ENCODE peak calls at places on chromosomes 3 and 15, in five cellular contexts. Q, R, E, S and V are unnamed samples.
A peak's percentile ranks its signal among the peaks of the same experiment; 100 is the strongest.

GRCh38 chr3:185929192-185930151 is 8.3 kb downstream of the TRA2B start:
- DNase-seq in Q (peak; percentile 55), R (no peak), E (no peak), S (no peak), V (no peak)

GRCh38 chr3:194875581-194876402 is 190.1 kb downstream of the FAM43A start:
- DNase-seq in Q (no peak), R (no peak), E (no peak), S (no peak), V (no peak)

GRCh38 chr3:146968204-146968651 is 363.1 kb upstream of the PLSCR5 start:
- DNase-seq in Q (no peak), R (no peak), E (peak; percentile 82), S (no peak), V (peak; percentile 53)

GRCh38 chr15:39183177-39183881 is 397.6 kb upstream of the THBS1 start:
- DNase-seq in Q (no peak), R (no peak), E (no peak), S (no peak), V (no peak)

GRCh38 chr15:70322051-70322668 is 224.4 kb upstream of the TLE3 start:
- DNase-seq in Q (no peak), R (no peak), E (no peak), S (no peak), V (no peak)

GRCh38 chr3:52028572-52028971 is 27.8 kb downstream of the DUSP7 start:
- DNase-seq in Q (no peak), R (no peak), E (no peak), S (peak; percentile 60), V (no peak)

GRCh38 chr3:142863010-142863787 is 25.7 kb downstream of the PCOLCE2 start:
- DNase-seq in Q (no peak), R (no peak), E (peak; percentile 12), S (no peak), V (no peak)

GRCh38 chr3:46110701-46111493 is 83.6 kb upstream of the XCR1 start:
- DNase-seq in Q (peak; percentile 28), R (no peak), E (peak; percentile 86), S (no peak), V (no peak)

GRCh38 chr3:45100998-45101407 is 45.2 kb downstream of the CDCP1 start:
- DNase-seq in Q (peak; percentile 44), R (no peak), E (no peak), S (no peak), V (peak; percentile 62)

GRCh38 chr3:123782488-123782887 is 101.6 kb downstream of the MYLK start:
- DNase-seq in Q (no peak), R (no peak), E (no peak), S (no peak), V (no peak)

GRCh38 chr15:88812137-88812536 is 8.9 kb downstream of the ACAN start:
- DNase-seq in Q (no peak), R (no peak), E (no peak), S (no peak), V (no peak)

GRCh38 chr3:34020761-34021635 is 222.6 kb downstream of the PDCD6IP start:
- DNase-seq in Q (no peak), R (no peak), E (no peak), S (no peak), V (no peak)

GRCh38 chr15:23595368-23595767 is 29.9 kb downstream of the MKRN3 start:
- DNase-seq in Q (no peak), R (no peak), E (no peak), S (no peak), V (no peak)

GRCh38 chr15:68819451-68820204 is 1.1 kb downstream of the ANP32A start:
- DNase-seq in Q (peak; percentile 73), R (peak; percentile 73), E (no peak), S (peak; percentile 44), V (no peak)

GRCh38 chr3:44476181-44476599 is 1.3 kb downstream of the ZNF445 start:
- DNase-seq in Q (peak; percentile 31), R (no peak), E (no peak), S (no peak), V (peak; percentile 48)

GRCh38 chr15:60073441-60073840 is 69.3 kb downstream of the FOXB1 start:
- DNase-seq in Q (no peak), R (no peak), E (no peak), S (no peak), V (no peak)

GRCh38 chr3:124986153-124987143 is 51.9 kb upstream of the MUC13 start:
- DNase-seq in Q (peak; percentile 11), R (no peak), E (peak; percentile 71), S (no peak), V (no peak)

GRCh38 chr15:84387086-84387485 is 151.5 kb downstream of the GOLGA6L4 start:
- DNase-seq in Q (no peak), R (peak; percentile 11), E (no peak), S (no peak), V (no peak)

GRCh38 chr15:70795311-70795665 is 31.9 kb upstream of the UACA start:
- DNase-seq in Q (no peak), R (no peak), E (peak; percentile 87), S (no peak), V (no peak)

GRCh38 chr3:100602506-100603444 is 6.6 kb upstream of the ADGRG7 start:
- DNase-seq in Q (peak; percentile 28), R (no peak), E (no peak), S (no peak), V (no peak)

GRCh38 chr3:169661567-169662214 is 1.8 kb downstream of the MECOM start:
- DNase-seq in Q (no peak), R (peak; percentile 60), E (no peak), S (peak; percentile 21), V (no peak)

GRCh38 chr3:183328164-183328563 is 75.1 kb downstream of the B3GNT5 start:
- DNase-seq in Q (no peak), R (no peak), E (no peak), S (no peak), V (no peak)

GRCh38 chr3:195129644-195130492 is 141.1 kb downstream of the XXYLT1 start:
- DNase-seq in Q (peak; percentile 47), R (no peak), E (no peak), S (no peak), V (no peak)

GRCh38 chr3:42680256-42680655 is 5.1 kb upstream of the KLHL40 start:
- DNase-seq in Q (no peak), R (no peak), E (no peak), S (no peak), V (no peak)

GRCh38 chr15:32849769-32850668 is 132.2 kb downstream of the GREM1 start:
- DNase-seq in Q (no peak), R (no peak), E (peak; percentile 94), S (no peak), V (no peak)

GRCh38 chr3:56593455-56594158 is 36.6 kb downstream of the CCDC66 start:
- DNase-seq in Q (no peak), R (no peak), E (no peak), S (no peak), V (no peak)

GRCh38 chr3:138863776-138864113 is 29.0 kb upstream of the PIK3CB start:
- DNase-seq in Q (no peak), R (no peak), E (no peak), S (no peak), V (no peak)

GRCh38 chr3:138862531-138862923 is 27.8 kb upstream of the PIK3CB start:
- DNase-seq in Q (peak; percentile 44), R (no peak), E (no peak), S (no peak), V (no peak)

GRCh38 chr3:138862924-138863775 is 28.4 kb upstream of the PIK3CB start:
- DNase-seq in Q (peak; percentile 84), R (peak; percentile 53), E (peak; percentile 32), S (no peak), V (no peak)

GRCh38 chr3:138856799-138857198 is 22.1 kb upstream of the PIK3CB start:
- DNase-seq in Q (no peak), R (no peak), E (no peak), S (no peak), V (no peak)

DNA sequence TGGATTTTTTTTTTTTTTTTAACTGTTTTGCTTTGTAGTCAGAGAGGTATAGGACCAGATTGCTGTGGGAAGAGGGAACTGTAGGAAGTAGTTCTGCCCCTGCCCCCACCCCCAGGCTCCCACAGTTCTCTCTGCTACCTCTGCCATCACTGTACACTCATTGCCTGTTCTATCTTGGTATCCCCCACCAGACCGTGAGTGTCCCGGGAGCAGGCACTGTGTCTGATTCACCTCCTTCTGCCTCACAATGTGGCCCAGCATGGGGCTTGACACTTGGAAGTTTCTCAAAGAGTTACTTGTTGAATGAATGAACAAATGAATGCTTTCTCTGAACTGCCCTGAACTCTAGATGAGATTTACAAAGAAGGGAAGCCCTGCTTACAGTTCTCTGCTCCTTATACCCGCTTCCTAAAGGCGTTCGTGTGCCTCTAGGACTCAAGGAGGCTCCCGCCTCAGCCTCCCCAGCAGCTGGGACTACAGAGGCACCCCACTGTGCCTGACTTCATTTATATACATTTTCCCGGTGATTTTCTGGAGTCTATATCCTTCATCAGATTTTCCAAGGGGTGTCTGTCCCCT is 27.1 kb upstream of the PIK3CB start:
- DNase-seq in Q (peak; percentile 42), R (no peak), E (peak; percentile 78), S (no peak), V (no peak)
- H3K4me3 ChIP-seq in Q (no peak overlapping the region), R (no peak overlapping the region), E (no peak overlapping the region), S (no peak overlapping the region), V (no peak overlapping the region)

GRCh38 chr15:72796210-72796514 is 12.6 kb upstream of the ADPGK start:
- DNase-seq in Q (peak; percentile 47), R (no peak), E (no peak), S (no peak), V (no peak)

GRCh38 chr15:72797834-72798233 is 14.3 kb upstream of the ADPGK start:
- DNase-seq in Q (no peak), R (no peak), E (no peak), S (no peak), V (no peak)

GRCh38 chr15:72800819-72801481 is 17.4 kb upstream of the ADPGK start:
- DNase-seq in Q (no peak), R (no peak), E (no peak), S (no peak), V (no peak)

GRCh38 chr15:72796515-72797337 is 13.2 kb upstream of the ADPGK start:
- DNase-seq in Q (peak; percentile 49), R (peak; percentile 78), E (no peak), S (peak; percentile 78), V (no peak)

GRCh38 chr15:72797338-72797689 is 13.8 kb upstream of the ADPGK start:
- DNase-seq in Q (no peak), R (no peak), E (no peak), S (no peak), V (no peak)
- H3K4me3 ChIP-seq in Q (peak overlapping the region; percentile 38), R (peak overlapping the region; percentile 38), E (peak overlapping the region; percentile 42), S (peak overlapping the region; percentile 81), V (peak overlapping the region; percentile 79)

DNA sequence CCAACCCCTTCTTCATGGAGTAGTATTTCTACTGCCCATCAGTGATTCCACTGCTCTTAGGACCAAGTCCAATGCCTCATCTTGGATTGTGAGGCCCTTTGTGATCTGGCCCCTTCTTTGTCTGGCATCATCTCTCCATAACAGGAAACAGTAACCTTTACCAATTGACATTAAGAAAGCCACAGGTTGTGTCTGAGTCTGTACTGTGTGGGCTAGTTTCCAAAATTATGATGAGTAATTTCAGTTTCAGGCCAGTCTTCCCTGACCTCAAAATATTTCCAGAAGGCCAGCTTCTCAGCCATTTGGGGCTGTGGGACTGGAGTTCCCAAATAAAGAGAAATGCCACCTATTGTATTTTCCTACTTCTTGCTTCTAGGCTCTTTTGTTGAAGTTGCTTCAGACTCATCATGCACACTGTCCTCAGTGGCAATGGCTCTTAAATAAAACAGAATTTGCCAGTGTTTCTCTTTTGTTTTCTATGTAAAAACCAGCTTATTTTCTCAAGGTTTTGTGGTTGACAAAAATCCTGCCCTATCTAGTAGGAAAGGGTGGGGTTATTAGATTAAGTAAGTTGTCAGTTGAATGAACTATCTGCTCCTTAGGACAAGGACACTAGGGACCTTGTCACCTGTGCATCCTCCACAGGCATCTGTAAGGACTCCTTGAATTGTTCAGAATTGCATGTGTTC is 47.0 kb upstream of the ACKR4 start:
- DNase-seq in Q (no peak), R (no peak), E (peak; percentile 74), S (no peak), V (no peak)
- H3K4me3 ChIP-seq in Q (no peak overlapping the region), R (no peak overlapping the region), E (no peak overlapping the region), S (no peak overlapping the region), V (no peak overlapping the region)

GRCh38 chr15:74132681-74133070 is 2.3 kb downstream of the ISLR2 start:
- DNase-seq in Q (no peak), R (no peak), E (no peak), S (no peak), V (no peak)
- H3K4me3 ChIP-seq in Q (no peak overlapping the region), R (no peak overlapping the region), E (no peak overlapping the region), S (no peak overlapping the region), V (no peak overlapping the region)